ENCODE peak calls at places on chromosomes 2 and 18, in six cellular contexts. One of them, this sample, is unnamed.

GRCh38 chr2:125745514-125745913 is 910.4 kb upstream of the GYPC start:
- DNase-seq in A549: peak
- DNase-seq in HepG2: peak
- DNase-seq in GM12878: peak
- DNase-seq in endothelial cell of umbilical vein: no peak
- DNase-seq in K562: no peak
- DNase-seq in this sample: peak

GRCh38 chr2:40450066-40450841 is 1.6 kb downstream of the SLC8A1 start:
- DNase-seq in endothelial cell of umbilical vein: peak
- DNase-seq in A549: no peak
- DNase-seq in HepG2: no peak
- DNase-seq in GM12878: no peak
- DNase-seq in K562: no peak
- DNase-seq in this sample: peak

GRCh38 chr2:188693771-188694170 is 280.4 kb upstream of the COL3A1 start:
- DNase-seq in GM12878: no peak
- DNase-seq in K562: no peak
- DNase-seq in endothelial cell of umbilical vein: no peak
- DNase-seq in A549: no peak
- DNase-seq in HepG2: no peak
- DNase-seq in this sample: no peak

GRCh38 chr2:162449471-162449870 is 105.5 kb downstream of the GCA start:
- DNase-seq in HepG2: no peak
- DNase-seq in endothelial cell of umbilical vein: no peak
- DNase-seq in K562: no peak
- DNase-seq in A549: no peak
- DNase-seq in GM12878: no peak
- DNase-seq in this sample: no peak

GRCh38 chr18:26460449-26461091 is 87.8 kb downstream of the KCTD1 start:
- DNase-seq in K562: no peak
- DNase-seq in GM12878: peak
- DNase-seq in HepG2: no peak
- DNase-seq in A549: peak
- DNase-seq in endothelial cell of umbilical vein: peak
- DNase-seq in this sample: no peak

GRCh38 chr2:10502803-10503107 is 54.6 kb upstream of the ODC1 start:
- DNase-seq in A549: no peak
- DNase-seq in K562: no peak
- DNase-seq in HepG2: no peak
- DNase-seq in endothelial cell of umbilical vein: no peak
- DNase-seq in GM12878: no peak
- DNase-seq in this sample: no peak

GRCh38 chr18:74116628-74117554 is 30.7 kb downstream of the FBXO15 start:
- DNase-seq in A549: peak
- DNase-seq in GM12878: no peak
- DNase-seq in endothelial cell of umbilical vein: peak
- DNase-seq in K562: no peak
- DNase-seq in HepG2: peak
- DNase-seq in this sample: peak

GRCh38 chr2:169285528-169285927 is 76.8 kb downstream of the LRP2 start:
- DNase-seq in endothelial cell of umbilical vein: no peak
- DNase-seq in HepG2: no peak
- DNase-seq in K562: no peak
- DNase-seq in A549: no peak
- DNase-seq in GM12878: no peak
- DNase-seq in this sample: no peak

GRCh38 chr2:159933040-159933726 is 129.2 kb downstream of the PLA2R1 start:
- DNase-seq in endothelial cell of umbilical vein: no peak
- DNase-seq in HepG2: no peak
- DNase-seq in A549: no peak
- DNase-seq in GM12878: no peak
- DNase-seq in K562: no peak
- DNase-seq in this sample: peak

GRCh38 chr2:25098056-25098455 is 56.2 kb downstream of the EFR3B start:
- DNase-seq in endothelial cell of umbilical vein: no peak
- DNase-seq in GM12878: no peak
- DNase-seq in HepG2: no peak
- DNase-seq in A549: no peak
- DNase-seq in K562: no peak
- DNase-seq in this sample: no peak
- TF ChIP-seq MAX in endothelial cell of umbilical vein: no peak
- TF ChIP-seq MAX in GM12878: no peak
- TF ChIP-seq MAX in HepG2: no peak
- TF ChIP-seq MAX in A549: no peak
- TF ChIP-seq MAX in K562: no peak
- TF ChIP-seq MAX in this sample: no peak

DNA sequence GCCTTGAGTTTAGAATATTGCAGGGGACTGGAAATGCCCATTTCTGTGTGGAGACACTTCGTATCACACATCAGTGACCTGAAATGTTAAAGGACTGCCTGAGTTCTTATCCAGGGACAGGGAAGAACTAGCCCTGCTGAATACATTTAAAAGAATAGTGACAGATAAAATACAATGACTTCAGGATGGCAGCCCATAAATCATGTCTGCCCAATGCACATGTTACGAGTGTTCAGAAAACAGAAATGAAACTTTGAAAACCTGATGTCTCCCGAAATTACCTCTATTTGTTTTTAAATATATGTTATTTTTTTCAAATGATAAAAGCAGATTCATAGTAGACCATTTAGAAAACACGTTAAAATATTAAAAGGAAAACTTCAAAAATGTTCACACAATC is 22.3 kb upstream of the RAB12 start:
- DNase-seq in endothelial cell of umbilical vein: no peak
- DNase-seq in A549: no peak
- DNase-seq in HepG2: no peak
- DNase-seq in GM12878: no peak
- DNase-seq in K562: no peak
- DNase-seq in this sample: no peak
- H3K4me3 ChIP-seq in endothelial cell of umbilical vein: no peak
- H3K4me3 ChIP-seq in A549: no peak
- H3K4me3 ChIP-seq in HepG2: no peak
- H3K4me3 ChIP-seq in GM12878: no peak
- H3K4me3 ChIP-seq in K562: no peak
- H3K4me3 ChIP-seq in this sample: no peak

DNA sequence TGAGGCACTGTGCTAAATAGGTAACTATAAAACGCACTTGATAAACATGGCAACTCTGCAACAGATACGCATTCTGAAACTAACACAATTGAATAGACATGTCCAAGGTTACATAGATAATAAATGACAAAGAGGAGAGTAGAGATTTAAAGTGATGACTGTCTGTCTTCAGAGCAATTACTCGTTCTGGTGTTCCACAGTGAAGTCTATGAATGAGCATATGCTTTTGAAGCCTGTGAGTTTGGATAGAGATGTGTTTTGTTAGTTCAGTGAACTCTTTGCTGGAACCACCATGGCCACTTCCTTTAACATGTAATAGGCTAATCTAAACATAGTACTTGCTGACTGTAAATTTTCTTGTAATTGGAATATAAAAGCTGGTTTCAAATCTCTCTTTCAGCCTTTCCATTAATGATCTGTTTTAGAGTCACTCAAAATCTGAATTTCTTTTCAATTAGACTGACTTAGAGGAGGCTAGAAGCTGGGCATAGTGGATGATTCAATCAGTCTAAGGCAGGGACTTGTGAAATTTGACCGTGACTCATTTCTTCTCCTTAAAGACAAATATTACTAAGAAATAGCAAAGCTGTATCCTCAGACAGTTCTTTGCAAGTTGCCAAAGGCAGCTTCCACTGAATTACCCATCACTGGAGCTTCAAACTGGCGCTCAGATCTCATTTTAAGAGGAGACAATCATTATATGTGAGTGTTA is 1130.1 kb upstream of the CELF4 start:
- DNase-seq in endothelial cell of umbilical vein: no peak
- DNase-seq in K562: no peak
- DNase-seq in HepG2: no peak
- DNase-seq in GM12878: no peak
- DNase-seq in A549: no peak
- DNase-seq in this sample: peak
- TF ChIP-seq MYC in endothelial cell of umbilical vein: no peak
- TF ChIP-seq MYC in K562: no peak
- TF ChIP-seq MYC in HepG2: no peak
- TF ChIP-seq MYC in GM12878: no peak
- TF ChIP-seq MYC in A549: no peak
- TF ChIP-seq MYC in this sample: no peak

DNA sequence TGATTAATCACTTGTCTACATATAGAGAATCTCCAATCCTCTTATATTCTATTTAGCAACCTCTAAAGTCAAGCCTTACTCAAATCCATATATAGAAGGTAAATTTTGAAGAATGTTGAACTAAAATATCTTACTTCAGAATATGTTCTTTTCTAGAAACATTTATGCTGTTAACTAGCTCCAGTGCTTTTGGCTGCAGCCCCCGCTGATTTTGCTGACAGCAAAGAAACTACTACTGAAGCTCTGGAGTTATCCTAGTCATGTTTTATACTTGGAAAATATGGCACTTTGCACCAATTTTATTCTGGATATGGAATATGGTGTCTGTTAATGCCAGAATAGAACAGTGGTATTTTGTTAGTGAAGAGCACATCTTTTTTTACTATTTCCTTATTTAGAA is 212.4 kb upstream of the FSIP2 start:
- DNase-seq in A549: no peak
- DNase-seq in endothelial cell of umbilical vein: no peak
- DNase-seq in HepG2: no peak
- DNase-seq in GM12878: no peak
- DNase-seq in K562: no peak
- DNase-seq in this sample: no peak
- TF ChIP-seq MAX in A549: no peak
- TF ChIP-seq MAX in endothelial cell of umbilical vein: no peak
- TF ChIP-seq MAX in HepG2: no peak
- TF ChIP-seq MAX in GM12878: no peak
- TF ChIP-seq MAX in K562: no peak
- TF ChIP-seq MAX in this sample: no peak